ENCODE peak calls at places on chromosomes 1 and 21, in four cellular contexts. R is HepG2, X is K562, C is GM12878. I is an unnamed sample.

GRCh38 chr1:239387304-239388231 is 1.2 kb downstream of the CHRM3 start:
- DNase-seq in R (no peak), C (no peak), X (no peak), I (peak; percentile 41)

GRCh38 chr21:44920694-44921604 is at the start of gene ITGB2:
- DNase-seq in X (no peak), R (no peak), C (no peak), I (no peak)

GRCh38 chr1:111895456-111895855 is 94.0 kb downstream of the KCND3 start:
- DNase-seq in X (no peak), R (no peak), C (no peak), I (peak; percentile 41)

GRCh38 chr1:56808385-56808784 is 10.8 kb downstream of the FYB2 start:
- DNase-seq in C (no peak), R (no peak), X (no peak), I (no peak)

GRCh38 chr1:64486193-64486592 is 16.3 kb downstream of the CACHD1 start:
- DNase-seq in C (no peak), R (no peak), X (no peak), I (no peak)

GRCh38 chr1:29962356-29962755 is 726.0 kb downstream of the PTPRU start:
- DNase-seq in X (no peak), C (no peak), R (no peak), I (no peak)

GRCh38 chr1:66540434-66541032 is 6.6 kb downstream of the SGIP1 start:
- DNase-seq in X (no peak), R (no peak), C (no peak), I (no peak)

GRCh38 chr1:196393742-196394141 is 214.5 kb downstream of the KCNT2 start:
- DNase-seq in R (no peak), X (no peak), C (no peak), I (no peak)

GRCh38 chr1:179251675-179252074 is 22.2 kb upstream of the ABL2 start:
- DNase-seq in C (no peak), R (peak; percentile 44), X (peak; percentile 28), I (no peak)

GRCh38 chr1:26922201-26922729 is 722 bp downstream of the NUDC start:
- DNase-seq in C (no peak), X (peak; percentile 51), R (no peak), I (no peak)

GRCh38 chr1:43315481-43315880 is 14.7 kb downstream of the TIE1 start:
- DNase-seq in X (no peak), C (no peak), R (no peak), I (no peak)

GRCh38 chr1:51518730-51519047 is 377 bp downstream of the EPS15 start:
- DNase-seq in R (peak; percentile 46), C (no peak), X (no peak), I (peak; percentile 45)

GRCh38 chr1:115648717-115649691 is 7.2 kb downstream of the VANGL1 start:
- DNase-seq in X (peak; percentile 65), C (peak; percentile 87), R (no peak), I (no peak)

GRCh38 chr1:86741947-86742572 is 37.7 kb downstream of the SH3GLB1 start:
- DNase-seq in C (no peak), R (peak; percentile 13), X (peak; percentile 23), I (no peak)

GRCh38 chr1:195965475-195965874 is 642.8 kb downstream of the KCNT2 start:
- DNase-seq in R (no peak), C (no peak), X (peak; percentile 30), I (no peak)

GRCh38 chr1:173062156-173062938 is 11.6 kb upstream of the TNFSF18 start:
- DNase-seq in X (no peak), R (peak; percentile 2), C (no peak), I (no peak)
- TF ChIP-seq TCF7 in X (no peak), R (no peak), C (no peak), I (no peak)

DNA sequence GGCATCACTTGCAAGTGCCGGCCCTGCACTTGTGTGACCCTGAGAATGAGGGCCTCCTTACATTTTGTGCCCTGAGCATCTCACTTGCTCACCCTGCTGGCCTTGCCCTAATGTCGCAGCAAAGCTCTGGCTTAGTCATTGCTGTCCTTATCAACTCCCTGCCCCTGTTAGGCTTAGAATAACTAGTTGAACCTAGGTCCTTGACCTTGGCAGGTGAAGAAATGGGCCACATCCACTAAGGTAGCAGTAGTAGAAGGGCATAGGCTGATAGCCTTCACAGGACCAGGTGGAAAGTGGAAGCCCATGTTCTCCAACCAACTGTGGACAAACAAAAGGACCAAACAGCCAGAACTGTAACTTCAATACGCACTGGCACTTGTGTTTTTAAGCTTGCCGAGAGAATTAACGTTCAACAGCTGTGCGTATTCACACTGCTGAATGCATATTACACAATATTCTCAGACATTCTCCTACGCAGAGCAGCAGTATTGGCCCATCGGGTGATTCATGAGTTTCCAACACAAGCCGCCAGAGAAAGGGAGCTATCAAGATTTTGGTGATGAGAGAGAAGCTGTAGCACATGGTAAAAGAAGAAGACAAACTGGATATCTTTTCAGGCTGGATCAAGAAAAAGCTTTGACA is 27.7 kb upstream of the PTGFRN start:
- DNase-seq in R (peak; percentile 8), C (no peak), X (peak; percentile 79), I (peak; percentile 51)
- TF ChIP-seq CBFB in R (no peak), C (no peak), X (no peak), I (no peak)

DNA sequence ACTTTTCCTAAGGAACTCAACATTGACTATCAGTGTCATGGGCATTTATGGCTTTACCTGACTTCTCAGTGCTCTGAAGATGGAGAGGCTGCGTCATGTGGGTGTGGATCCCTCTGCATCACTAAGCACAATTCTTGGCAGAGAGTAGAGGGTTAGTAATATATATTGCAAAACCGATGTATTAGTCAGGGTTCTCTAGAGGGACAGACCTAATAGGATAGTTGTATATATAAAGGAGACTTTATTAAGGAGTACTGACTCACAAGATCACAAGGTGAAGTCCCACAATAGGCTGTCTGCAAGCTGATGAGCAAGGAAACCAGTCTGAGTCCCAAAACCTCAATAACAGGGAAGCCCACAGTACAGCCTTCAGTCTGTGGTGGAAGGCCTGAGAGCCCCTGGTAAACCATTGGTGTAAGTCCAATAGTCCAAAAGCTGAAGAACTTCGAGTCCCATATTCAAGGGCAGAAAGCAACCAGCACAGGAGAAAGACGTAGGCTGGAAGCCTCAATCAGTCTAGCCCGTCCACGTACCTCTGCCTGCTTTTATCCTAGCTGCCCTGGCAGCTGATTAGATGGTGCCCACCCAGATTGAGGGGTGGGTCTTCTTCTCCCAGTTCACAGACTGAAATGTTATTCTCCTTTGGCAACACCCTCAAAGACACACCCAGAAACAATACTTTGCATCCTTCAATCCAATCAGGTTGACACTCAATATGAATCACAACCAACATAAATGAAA is 159.7 kb upstream of the NRIP1 start:
- DNase-seq in R (no peak), C (no peak), X (no peak), I (no peak)
- TF ChIP-seq CREM in R (no peak), C (no peak), X (no peak), I (no peak)

GRCh38 chr21:26591543-26591942 is 18.5 kb upstream of the CYYR1 start:
- DNase-seq in X (no peak), R (no peak), C (no peak), I (no peak)
- TF ChIP-seq TCF7 in X (no peak), R (no peak), C (no peak), I (no peak)